ENCODE peak calls at places on chromosome 16, in nine cellular contexts. W, I, X, V, J, H, Q, M and A are unnamed samples. For H3K9me3, the result is how much of the 10 kb centered on the place peaks cover.

GRCh38 chr16:9797306-9797705 is 384.9 kb downstream of the GRIN2A start:
- DNase-seq in W (no peak), I (peak), X (no peak), V (no peak), J (no peak), H (no peak), Q (no peak), M (no peak), A (no peak)

GRCh38 chr16:85626191-85626951 is 13.2 kb downstream of the GSE1 start:
- DNase-seq in W (no peak), I (no peak), X (no peak), V (no peak), J (no peak), H (peak), Q (no peak), M (no peak), A (no peak)

GRCh38 chr16:12061336-12062055 is 85.0 kb downstream of the SNX29 start:
- DNase-seq in W (no peak), I (peak), X (no peak), V (peak), J (no peak), H (no peak), Q (no peak), M (no peak), A (no peak)

GRCh38 chr16:72312862-72313261 is 140.9 kb upstream of the PMFBP1 start:
- DNase-seq in W (no peak), I (peak), X (no peak), V (no peak), J (no peak), H (no peak), Q (no peak), M (no peak), A (no peak)

GRCh38 chr16:62041401-62041800 is 5.2 kb upstream of the CDH8 start:
- DNase-seq in W (no peak), I (peak), X (no peak), V (no peak), J (no peak), H (no peak), Q (peak), M (no peak), A (no peak)

GRCh38 chr16:31183432-31184428 is 3.8 kb downstream of the FUS start:
- DNase-seq in W (no peak), I (peak), X (no peak), V (no peak), J (no peak), H (no peak), Q (no peak), M (no peak), A (no peak)

GRCh38 chr16:4231886-4232285 is 10.0 kb downstream of the SRL start:
- DNase-seq in W (no peak), I (no peak), X (peak), V (no peak), J (no peak), H (no peak), Q (no peak), M (no peak), A (no peak)

GRCh38 chr16:87431926-87432325 is 39.8 kb downstream of the MAP1LC3B start:
- DNase-seq in W (no peak), I (peak), X (no peak), V (peak), J (no peak), H (no peak), Q (no peak), M (no peak), A (no peak)

GRCh38 chr16:30551781-30552180 is 6.4 kb downstream of the ZNF764 start:
- DNase-seq in W (no peak), I (no peak), X (no peak), V (peak), J (no peak), H (no peak), Q (no peak), M (no peak), A (no peak)

GRCh38 chr16:57852189-57852588 is 49.9 kb upstream of the KIFC3 start:
- DNase-seq in W (no peak), I (no peak), X (no peak), V (no peak), J (no peak), H (no peak), Q (no peak), M (no peak), A (no peak)

GRCh38 chr16:14013571-14014283 is 57.4 kb upstream of the MRTFB start:
- DNase-seq in W (peak), I (peak), X (peak), V (no peak), J (no peak), H (no peak), Q (peak), M (no peak), A (no peak)

GRCh38 chr16:89191033-89191900 is 9.1 kb downstream of the SLC22A31 start:
- DNase-seq in W (no peak), I (no peak), X (peak), V (peak), J (no peak), H (no peak), Q (no peak), M (peak), A (peak)
- H3K9me3 ChIP-seq in W (under half), I (under half), X (under half), V (under half), J (under half), H (under half), Q (under half), M (under half), A (under half)

DNA sequence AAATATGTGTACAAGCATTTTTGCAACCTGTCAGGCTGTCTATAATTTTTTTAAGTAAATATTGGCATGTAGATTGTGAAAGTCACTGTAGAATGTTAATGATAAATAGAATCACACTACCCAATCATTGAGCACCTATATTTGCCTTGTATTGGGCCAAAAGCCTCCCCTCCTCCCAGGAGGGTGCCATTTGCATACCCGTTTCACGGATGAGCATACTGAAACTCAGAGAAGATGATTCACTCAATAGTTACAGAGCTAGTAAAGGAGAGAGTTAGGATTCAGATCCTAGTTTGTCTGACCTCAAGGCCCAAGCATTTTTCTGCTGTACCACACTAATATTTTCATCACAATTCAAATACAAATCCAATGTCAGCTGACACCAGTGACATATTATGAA is 299.7 kb upstream of the CDH11 start:
- DNase-seq in W (no peak), I (no peak), X (no peak), V (no peak), J (no peak), H (no peak), Q (no peak), M (no peak), A (no peak)
- H3K9me3 ChIP-seq in W (under half), I (under half), X (under half), V (under half), J (under half), H (under half), Q (under half), M (under half), A (under half)

DNA sequence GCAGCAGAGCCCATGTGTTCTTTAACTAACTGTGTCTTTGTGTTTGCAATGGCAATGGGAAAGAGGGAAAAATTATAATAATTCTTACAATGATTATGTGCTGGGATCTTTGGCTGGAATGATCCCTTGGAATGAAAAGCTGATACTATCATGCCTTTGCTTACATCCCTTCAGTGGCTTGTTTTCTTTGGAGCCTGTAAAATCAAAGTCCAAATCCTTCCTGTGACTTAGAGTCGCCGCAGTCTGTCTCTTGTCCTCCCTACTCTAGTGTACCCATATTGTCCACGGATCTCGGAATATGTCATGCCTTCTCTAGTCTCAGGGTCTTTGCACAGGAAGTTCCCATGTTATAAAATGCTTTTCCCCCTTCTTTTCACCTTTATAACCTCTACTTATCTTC is 111.7 kb upstream of the MAF start:
- DNase-seq in W (no peak), I (no peak), X (no peak), V (no peak), J (no peak), H (no peak), Q (no peak), M (no peak), A (no peak)
- H3K9me3 ChIP-seq in W (under half), I (under half), X (under half), V (under half), J (under half), H (under half), Q (under half), M (under half), A (under half)

GRCh38 chr16:5422643-5423496 is 325.3 kb upstream of the EEF2KMT start:
- DNase-seq in W (no peak), I (no peak), X (no peak), V (no peak), J (no peak), H (no peak), Q (no peak), M (no peak), A (no peak)
- H3K9me3 ChIP-seq in W (under half), I (under half), X (under half), V (under half), J (under half), H (under half), Q (under half), M (under half), A (under half)

DNA sequence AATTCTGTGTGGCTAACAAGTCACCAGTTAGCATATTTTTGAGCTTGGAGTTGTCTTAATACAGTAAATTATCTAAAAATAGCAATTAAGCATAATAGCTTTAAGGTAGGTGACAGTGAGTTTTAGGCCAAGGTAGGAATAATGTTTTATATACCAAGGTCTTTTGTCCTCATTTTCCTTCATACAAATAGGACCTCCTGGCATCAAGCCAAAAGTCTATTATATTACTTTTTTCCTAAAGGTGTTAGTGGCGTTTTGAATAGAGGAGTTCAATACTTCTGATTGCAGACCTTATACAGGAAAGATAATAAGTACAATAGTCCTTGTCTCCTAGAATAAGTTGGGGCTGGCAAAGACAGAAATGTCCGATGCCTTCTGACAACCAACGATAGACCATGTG is 2277.7 kb downstream of the TP53TG3F start:
- DNase-seq in W (no peak), I (peak), X (no peak), V (no peak), J (no peak), H (no peak), Q (no peak), M (no peak), A (no peak)
- H3K9me3 ChIP-seq in W (under half), I (under half), X (under half), V (under half), J (under half), H (under half), Q (under half), M (under half), A (under half)

GRCh38 chr16:851209-851810 is 50.8 kb upstream of the GNG13 start:
- DNase-seq in W (no peak), I (no peak), X (peak), V (no peak), J (no peak), H (no peak), Q (no peak), M (no peak), A (no peak)
- H3K9me3 ChIP-seq in W (under half), I (under half), X (under half), V (under half), J (under half), H (under half), Q (under half), M (under half), A (under half)